ENCODE peak calls at places on chromosomes 12 and 14, in nine cellular contexts. One of them, this sample, is unnamed.

GRCh38 chr14:37122288-37122687 is 50.1 kb downstream of the SLC25A21 start:
- DNase-seq in HTR-8/SVneo: no peak
- DNase-seq in substantia nigra: no peak
- DNase-seq in K562: no peak
- DNase-seq in fibroblast of lung: peak; percentile 81
- DNase-seq in glomerular endothelial cell: peak; percentile 73
- DNase-seq in GM23248: peak; percentile 62
- DNase-seq in NCI-H1092: no peak
- DNase-seq in thyroid gland: no peak
- DNase-seq in this sample: peak; percentile 80

GRCh38 chr14:24425704-24426103 is 3.8 kb downstream of the CBLN3 start:
- DNase-seq in HTR-8/SVneo: no peak
- DNase-seq in fibroblast of lung: peak; percentile 74
- DNase-seq in GM23248: peak; percentile 93
- DNase-seq in thyroid gland: no peak
- DNase-seq in NCI-H1092: no peak
- DNase-seq in K562: peak; percentile 67
- DNase-seq in substantia nigra: no peak
- DNase-seq in glomerular endothelial cell: peak; percentile 71
- DNase-seq in this sample: peak; percentile 90

GRCh38 chr14:92615451-92615850 is 101.9 kb downstream of the RIN3 start:
- DNase-seq in substantia nigra: no peak
- DNase-seq in thyroid gland: no peak
- DNase-seq in K562: no peak
- DNase-seq in GM23248: no peak
- DNase-seq in HTR-8/SVneo: no peak
- DNase-seq in NCI-H1092: no peak
- DNase-seq in fibroblast of lung: no peak
- DNase-seq in glomerular endothelial cell: no peak
- DNase-seq in this sample: no peak

GRCh38 chr14:74516451-74517155 is 23.0 kb downstream of the ISCA2 start:
- DNase-seq in glomerular endothelial cell: no peak
- DNase-seq in GM23248: peak; percentile 70
- DNase-seq in HTR-8/SVneo: peak; percentile 70
- DNase-seq in fibroblast of lung: no peak
- DNase-seq in substantia nigra: no peak
- DNase-seq in NCI-H1092: no peak
- DNase-seq in K562: peak; percentile 19
- DNase-seq in thyroid gland: peak; percentile 29
- DNase-seq in this sample: no peak

GRCh38 chr14:57382283-57382682 is 8.1 kb upstream of the NAA30 start:
- DNase-seq in thyroid gland: no peak
- DNase-seq in fibroblast of lung: peak; percentile 67
- DNase-seq in glomerular endothelial cell: peak; percentile 44
- DNase-seq in HTR-8/SVneo: peak; percentile 51
- DNase-seq in NCI-H1092: no peak
- DNase-seq in GM23248: peak; percentile 94
- DNase-seq in substantia nigra: no peak
- DNase-seq in K562: no peak
- DNase-seq in this sample: peak; percentile 96

GRCh38 chr12:114368685-114369084 is 37.3 kb downstream of the TBX5 start:
- DNase-seq in GM23248: peak; percentile 24
- DNase-seq in fibroblast of lung: no peak
- DNase-seq in K562: no peak
- DNase-seq in HTR-8/SVneo: no peak
- DNase-seq in glomerular endothelial cell: no peak
- DNase-seq in thyroid gland: no peak
- DNase-seq in substantia nigra: no peak
- DNase-seq in NCI-H1092: no peak
- DNase-seq in this sample: no peak

GRCh38 chr12:23493690-23494101 is 455.8 kb downstream of the SOX5 start:
- DNase-seq in NCI-H1092: no peak
- DNase-seq in thyroid gland: no peak
- DNase-seq in glomerular endothelial cell: no peak
- DNase-seq in K562: no peak
- DNase-seq in substantia nigra: no peak
- DNase-seq in HTR-8/SVneo: no peak
- DNase-seq in GM23248: no peak
- DNase-seq in fibroblast of lung: no peak
- DNase-seq in this sample: no peak

GRCh38 chr12:121866331-121866730 is 7.7 kb upstream of the HPD start:
- DNase-seq in thyroid gland: no peak
- DNase-seq in glomerular endothelial cell: no peak
- DNase-seq in GM23248: no peak
- DNase-seq in substantia nigra: no peak
- DNase-seq in fibroblast of lung: peak; percentile 47
- DNase-seq in HTR-8/SVneo: no peak
- DNase-seq in K562: no peak
- DNase-seq in NCI-H1092: no peak
- DNase-seq in this sample: peak; percentile 62

GRCh38 chr12:12007001-12007712 is 63.6 kb upstream of the BCL2L14 start:
- DNase-seq in NCI-H1092: no peak
- DNase-seq in HTR-8/SVneo: no peak
- DNase-seq in thyroid gland: no peak
- DNase-seq in GM23248: peak; percentile 58
- DNase-seq in glomerular endothelial cell: no peak
- DNase-seq in substantia nigra: no peak
- DNase-seq in fibroblast of lung: peak; percentile 7
- DNase-seq in K562: no peak
- DNase-seq in this sample: peak; percentile 73

GRCh38 chr12:52533686-52534470 is 13.7 kb upstream of the KRT5 start:
- DNase-seq in substantia nigra: peak; percentile 12
- DNase-seq in HTR-8/SVneo: no peak
- DNase-seq in NCI-H1092: no peak
- DNase-seq in K562: no peak
- DNase-seq in GM23248: no peak
- DNase-seq in glomerular endothelial cell: no peak
- DNase-seq in fibroblast of lung: no peak
- DNase-seq in thyroid gland: no peak
- DNase-seq in this sample: no peak

GRCh38 chr12:12586879-12587675 is 24.4 kb upstream of the DUSP16 start:
- DNase-seq in fibroblast of lung: no peak
- DNase-seq in K562: no peak
- DNase-seq in NCI-H1092: no peak
- DNase-seq in thyroid gland: no peak
- DNase-seq in substantia nigra: no peak
- DNase-seq in GM23248: no peak
- DNase-seq in HTR-8/SVneo: no peak
- DNase-seq in glomerular endothelial cell: no peak
- DNase-seq in this sample: no peak

GRCh38 chr12:109626378-109627115 is 53.0 kb downstream of the MVK start:
- DNase-seq in glomerular endothelial cell: no peak
- DNase-seq in NCI-H1092: no peak
- DNase-seq in HTR-8/SVneo: no peak
- DNase-seq in K562: no peak
- DNase-seq in substantia nigra: peak; percentile 95
- DNase-seq in GM23248: no peak
- DNase-seq in thyroid gland: no peak
- DNase-seq in fibroblast of lung: no peak
- DNase-seq in this sample: no peak

GRCh38 chr12:85155791-85156190 is 119.6 kb downstream of the LRRIQ1 start:
- DNase-seq in K562: no peak
- DNase-seq in HTR-8/SVneo: no peak
- DNase-seq in fibroblast of lung: peak; percentile 34
- DNase-seq in thyroid gland: no peak
- DNase-seq in NCI-H1092: peak; percentile 0
- DNase-seq in GM23248: peak; percentile 31
- DNase-seq in glomerular endothelial cell: peak; percentile 23
- DNase-seq in substantia nigra: no peak
- DNase-seq in this sample: peak; percentile 18

GRCh38 chr14:63725786-63726185 is 2.1 kb downstream of the SGPP1 start:
- DNase-seq in NCI-H1092: no peak
- DNase-seq in substantia nigra: no peak
- DNase-seq in glomerular endothelial cell: no peak
- DNase-seq in GM23248: peak; percentile 9
- DNase-seq in K562: no peak
- DNase-seq in HTR-8/SVneo: no peak
- DNase-seq in thyroid gland: no peak
- DNase-seq in fibroblast of lung: no peak
- DNase-seq in this sample: no peak

GRCh38 chr12:106976013-106976658 is 10.8 kb downstream of the MTERF2 start:
- DNase-seq in fibroblast of lung: peak; percentile 86
- DNase-seq in HTR-8/SVneo: no peak
- DNase-seq in NCI-H1092: no peak
- DNase-seq in GM23248: peak; percentile 52
- DNase-seq in glomerular endothelial cell: no peak
- DNase-seq in K562: no peak
- DNase-seq in thyroid gland: no peak
- DNase-seq in substantia nigra: no peak
- DNase-seq in this sample: peak; percentile 74

GRCh38 chr14:22106700-22107697 is 433.4 kb upstream of the OR4E1 start:
- DNase-seq in fibroblast of lung: no peak
- DNase-seq in HTR-8/SVneo: no peak
- DNase-seq in NCI-H1092: no peak
- DNase-seq in substantia nigra: no peak
- DNase-seq in glomerular endothelial cell: no peak
- DNase-seq in thyroid gland: no peak
- DNase-seq in GM23248: no peak
- DNase-seq in K562: no peak
- DNase-seq in this sample: no peak

GRCh38 chr14:89638888-89639287 is 221.9 kb upstream of the FOXN3 start:
- DNase-seq in thyroid gland: no peak
- DNase-seq in substantia nigra: no peak
- DNase-seq in K562: no peak
- DNase-seq in HTR-8/SVneo: no peak
- DNase-seq in NCI-H1092: no peak
- DNase-seq in fibroblast of lung: no peak
- DNase-seq in glomerular endothelial cell: no peak
- DNase-seq in GM23248: no peak
- DNase-seq in this sample: no peak

GRCh38 chr12:12954361-12954760 is 2.4 kb upstream of the GPRC5D start:
- DNase-seq in glomerular endothelial cell: no peak
- DNase-seq in substantia nigra: no peak
- DNase-seq in NCI-H1092: no peak
- DNase-seq in fibroblast of lung: no peak
- DNase-seq in K562: no peak
- DNase-seq in GM23248: peak; percentile 46
- DNase-seq in HTR-8/SVneo: no peak
- DNase-seq in thyroid gland: peak; percentile 10
- DNase-seq in this sample: peak; percentile 25

GRCh38 chr14:90140956-90141316 is 79.1 kb downstream of the KCNK13 start:
- DNase-seq in thyroid gland: no peak
- DNase-seq in fibroblast of lung: no peak
- DNase-seq in K562: no peak
- DNase-seq in GM23248: peak; percentile 9
- DNase-seq in HTR-8/SVneo: peak; percentile 56
- DNase-seq in substantia nigra: no peak
- DNase-seq in glomerular endothelial cell: no peak
- DNase-seq in NCI-H1092: no peak
- DNase-seq in this sample: peak; percentile 13

GRCh38 chr12:13592063-13592942 is 389.1 kb downstream of the GRIN2B start:
- DNase-seq in GM23248: no peak
- DNase-seq in thyroid gland: no peak
- DNase-seq in HTR-8/SVneo: no peak
- DNase-seq in substantia nigra: no peak
- DNase-seq in glomerular endothelial cell: no peak
- DNase-seq in NCI-H1092: no peak
- DNase-seq in fibroblast of lung: no peak
- DNase-seq in K562: no peak
- DNase-seq in this sample: no peak

GRCh38 chr14:99183716-99184115 is 88.3 kb downstream of the BCL11B start:
- DNase-seq in GM23248: no peak
- DNase-seq in thyroid gland: no peak
- DNase-seq in substantia nigra: no peak
- DNase-seq in NCI-H1092: no peak
- DNase-seq in HTR-8/SVneo: no peak
- DNase-seq in fibroblast of lung: no peak
- DNase-seq in glomerular endothelial cell: no peak
- DNase-seq in K562: no peak
- DNase-seq in this sample: no peak

GRCh38 chr14:83463500-83464098 is 1929.9 kb upstream of the SEL1L start:
- DNase-seq in K562: peak; percentile 2
- DNase-seq in HTR-8/SVneo: peak; percentile 23
- DNase-seq in thyroid gland: peak; percentile 44
- DNase-seq in NCI-H1092: peak; percentile 30
- DNase-seq in GM23248: peak; percentile 67
- DNase-seq in glomerular endothelial cell: peak; percentile 7
- DNase-seq in fibroblast of lung: peak; percentile 64
- DNase-seq in substantia nigra: peak; percentile 48
- DNase-seq in this sample: peak; percentile 62

GRCh38 chr12:69766260-69766659 is 27.6 kb downstream of the RAB3IP start:
- DNase-seq in K562: no peak
- DNase-seq in NCI-H1092: no peak
- DNase-seq in glomerular endothelial cell: no peak
- DNase-seq in HTR-8/SVneo: no peak
- DNase-seq in GM23248: no peak
- DNase-seq in substantia nigra: no peak
- DNase-seq in thyroid gland: no peak
- DNase-seq in fibroblast of lung: no peak
- DNase-seq in this sample: no peak

GRCh38 chr12:59096246-59096645 is 175.9 kb upstream of the LRIG3 start:
- DNase-seq in fibroblast of lung: no peak
- DNase-seq in glomerular endothelial cell: no peak
- DNase-seq in NCI-H1092: no peak
- DNase-seq in substantia nigra: no peak
- DNase-seq in thyroid gland: no peak
- DNase-seq in GM23248: no peak
- DNase-seq in K562: no peak
- DNase-seq in HTR-8/SVneo: no peak
- DNase-seq in this sample: no peak

GRCh38 chr14:68147331-68147730 is 327.8 kb downstream of the RAD51B start:
- DNase-seq in K562: no peak
- DNase-seq in HTR-8/SVneo: no peak
- DNase-seq in NCI-H1092: no peak
- DNase-seq in substantia nigra: no peak
- DNase-seq in glomerular endothelial cell: no peak
- DNase-seq in thyroid gland: no peak
- DNase-seq in fibroblast of lung: peak; percentile 57
- DNase-seq in GM23248: peak; percentile 54
- DNase-seq in this sample: peak; percentile 46

GRCh38 chr14:30017370-30017993 is 89.8 kb upstream of the PRKD1 start:
- DNase-seq in NCI-H1092: no peak
- DNase-seq in K562: no peak
- DNase-seq in substantia nigra: no peak
- DNase-seq in HTR-8/SVneo: no peak
- DNase-seq in fibroblast of lung: no peak
- DNase-seq in glomerular endothelial cell: no peak
- DNase-seq in GM23248: no peak
- DNase-seq in thyroid gland: no peak
- DNase-seq in this sample: no peak

GRCh38 chr12:104534857-104535248 is 78.1 kb downstream of the CHST11 start:
- DNase-seq in glomerular endothelial cell: no peak
- DNase-seq in K562: no peak
- DNase-seq in NCI-H1092: no peak
- DNase-seq in HTR-8/SVneo: no peak
- DNase-seq in GM23248: peak; percentile 11
- DNase-seq in thyroid gland: no peak
- DNase-seq in fibroblast of lung: no peak
- DNase-seq in substantia nigra: no peak
- DNase-seq in this sample: no peak

GRCh38 chr14:65159281-65160062 is 57.2 kb upstream of the MAX start:
- DNase-seq in substantia nigra: no peak
- DNase-seq in NCI-H1092: no peak
- DNase-seq in GM23248: no peak
- DNase-seq in glomerular endothelial cell: no peak
- DNase-seq in thyroid gland: no peak
- DNase-seq in K562: no peak
- DNase-seq in HTR-8/SVneo: no peak
- DNase-seq in fibroblast of lung: no peak
- DNase-seq in this sample: no peak

GRCh38 chr14:42140831-42141279 is 534.2 kb downstream of the LRFN5 start:
- DNase-seq in GM23248: peak; percentile 86
- DNase-seq in thyroid gland: no peak
- DNase-seq in NCI-H1092: no peak
- DNase-seq in K562: no peak
- DNase-seq in HTR-8/SVneo: peak; percentile 3
- DNase-seq in substantia nigra: no peak
- DNase-seq in fibroblast of lung: peak; percentile 53
- DNase-seq in glomerular endothelial cell: no peak
- DNase-seq in this sample: peak; percentile 90

GRCh38 chr12:78293039-78293686 is 462.5 kb downstream of the NAV3 start:
- DNase-seq in K562: no peak
- DNase-seq in GM23248: peak; percentile 44
- DNase-seq in thyroid gland: no peak
- DNase-seq in NCI-H1092: no peak
- DNase-seq in substantia nigra: no peak
- DNase-seq in HTR-8/SVneo: no peak
- DNase-seq in glomerular endothelial cell: no peak
- DNase-seq in fibroblast of lung: peak; percentile 78
- DNase-seq in this sample: peak; percentile 79

GRCh38 chr14:54003064-54003463 is 46.4 kb upstream of the BMP4 start:
- DNase-seq in fibroblast of lung: no peak
- DNase-seq in thyroid gland: no peak
- DNase-seq in glomerular endothelial cell: no peak
- DNase-seq in substantia nigra: no peak
- DNase-seq in K562: no peak
- DNase-seq in GM23248: no peak
- DNase-seq in NCI-H1092: no peak
- DNase-seq in HTR-8/SVneo: no peak
- DNase-seq in this sample: no peak

This sample was measured in fibroblast of mammary gland.